ENCODE peak calls at places on chromosomes 12 and 14, in nine cellular contexts. F, A, X, N, Q, D, E, G and W are unnamed samples.

GRCh38 chr12:14554281-14555008 is 13.2 kb downstream of the PLBD1 start:
- DNase-seq in F (peak; percentile 94), A (peak; percentile 16), X (peak; percentile 78), N (no peak), Q (peak; percentile 51), D (peak; percentile 90), E (no peak), G (peak; percentile 13), W (peak; percentile 92)

GRCh38 chr14:69055125-69055524 is 76.0 kb upstream of the ACTN1 start:
- DNase-seq in F (no peak), A (no peak), X (no peak), N (no peak), Q (no peak), D (no peak), E (no peak), G (no peak), W (no peak)

GRCh38 chr12:74021937-74022336 is 515.7 kb upstream of the ATXN7L3B start:
- DNase-seq in F (peak; percentile 48), A (peak; percentile 55), X (peak; percentile 80), N (peak; percentile 6), Q (no peak), D (peak; percentile 60), E (peak; percentile 92), G (peak; percentile 68), W (peak; percentile 76)

GRCh38 chr14:89025581-89026236 is 201.3 kb downstream of the TTC8 start:
- DNase-seq in F (no peak), A (no peak), X (no peak), N (no peak), Q (no peak), D (no peak), E (no peak), G (no peak), W (peak; percentile 68)

GRCh38 chr12:85029456-85029855 is 6.6 kb downstream of the TSPAN19 start:
- DNase-seq in F (no peak), A (peak; percentile 14), X (peak; percentile 45), N (peak; percentile 32), Q (no peak), D (no peak), E (peak; percentile 61), G (peak; percentile 21), W (peak; percentile 38)

GRCh38 chr12:47752121-47752520 is 6.6 kb downstream of the RAPGEF3 start:
- DNase-seq in F (no peak), A (no peak), X (no peak), N (no peak), Q (no peak), D (no peak), E (no peak), G (no peak), W (no peak)

GRCh38 chr12:65496617-65497016 is 218.1 kb downstream of the MSRB3 start:
- DNase-seq in F (no peak), A (no peak), X (peak; percentile 41), N (no peak), Q (no peak), D (no peak), E (no peak), G (no peak), W (no peak)

GRCh38 chr12:103771466-103771865 is 69.6 kb downstream of the NT5DC3 start:
- DNase-seq in F (no peak), A (no peak), X (peak; percentile 49), N (no peak), Q (no peak), D (peak; percentile 31), E (peak; percentile 59), G (no peak), W (peak; percentile 70)

GRCh38 chr12:100718212-100718611 is 76.4 kb upstream of the ANO4 start:
- DNase-seq in F (no peak), A (no peak), X (no peak), N (no peak), Q (no peak), D (no peak), E (no peak), G (no peak), W (peak; percentile 40)

GRCh38 chr12:121038861-121039654 is at the start of gene OASL:
- DNase-seq in F (peak; percentile 69), A (peak; percentile 88), X (peak; percentile 2), N (no peak), Q (no peak), D (peak; percentile 48), E (no peak), G (no peak), W (peak; percentile 90)

GRCh38 chr14:103517172-103517566 is 5.5 kb downstream of the CKB start:
- DNase-seq in F (peak; percentile 41), A (no peak), X (peak; percentile 19), N (no peak), Q (no peak), D (no peak), E (no peak), G (no peak), W (no peak)

GRCh38 chr12:92078167-92079053 is 67.2 kb downstream of the BTG1 start:
- DNase-seq in F (no peak), A (peak; percentile 97), X (peak; percentile 53), N (no peak), Q (no peak), D (no peak), E (no peak), G (peak; percentile 12), W (no peak)

GRCh38 chr12:116525418-116526001 is 33.7 kb upstream of the MAP1LC3B2 start:
- DNase-seq in F (no peak), A (peak; percentile 89), X (peak; percentile 57), N (no peak), Q (peak; percentile 52), D (peak; percentile 89), E (no peak), G (peak; percentile 80), W (peak; percentile 91)

GRCh38 chr14:42994001-42994736 is 1387.5 kb downstream of the LRFN5 start:
- DNase-seq in F (no peak), A (no peak), X (no peak), N (no peak), Q (no peak), D (no peak), E (no peak), G (no peak), W (no peak)

GRCh38 chr12:52952082-52952801 is 3.3 kb downstream of the KRT18 start:
- DNase-seq in F (peak; percentile 77), A (no peak), X (no peak), N (no peak), Q (no peak), D (peak; percentile 92), E (no peak), G (no peak), W (peak; percentile 37)

GRCh38 chr12:108063192-108063591 is 65.9 kb upstream of the WSCD2 start:
- DNase-seq in F (no peak), A (no peak), X (no peak), N (peak; percentile 25), Q (no peak), D (no peak), E (peak; percentile 61), G (peak; percentile 35), W (peak; percentile 38)

GRCh38 chr12:10301103-10301502 is 6.6 kb upstream of the KLRD1 start:
- DNase-seq in F (no peak), A (peak; percentile 44), X (no peak), N (no peak), Q (no peak), D (no peak), E (no peak), G (no peak), W (no peak)

GRCh38 chr12:6202331-6202730 is 2.1 kb downstream of the CD9 start:
- DNase-seq in F (no peak), A (no peak), X (no peak), N (no peak), Q (no peak), D (no peak), E (no peak), G (no peak), W (no peak)

GRCh38 chr12:107759410-107759809 is 1.5 kb downstream of the PRDM4 start:
- DNase-seq in F (no peak), A (peak; percentile 89), X (peak; percentile 89), N (peak; percentile 28), Q (no peak), D (no peak), E (peak; percentile 43), G (peak; percentile 47), W (peak; percentile 65)

GRCh38 chr12:10276774-10277173 is 30.9 kb upstream of the KLRD1 start:
- DNase-seq in F (no peak), A (no peak), X (no peak), N (no peak), Q (no peak), D (no peak), E (no peak), G (no peak), W (no peak)

GRCh38 chr14:83568141-83568540 is 1961.8 kb upstream of the FLRT2 start:
- DNase-seq in F (no peak), A (no peak), X (no peak), N (no peak), Q (no peak), D (no peak), E (no peak), G (no peak), W (no peak)

GRCh38 chr14:58620011-58620410 is 17.8 kb upstream of the DACT1 start:
- DNase-seq in F (no peak), A (no peak), X (no peak), N (no peak), Q (no peak), D (no peak), E (no peak), G (no peak), W (no peak)

GRCh38 chr12:112750971-112751370 is 40.6 kb upstream of the RPH3A start:
- DNase-seq in F (no peak), A (peak; percentile 17), X (no peak), N (no peak), Q (no peak), D (no peak), E (no peak), G (no peak), W (no peak)
- H3K9me3 ChIP-seq in F (peaks cover 7% of the 10 kb centered on the region), A (no peaks in the 10 kb centered on the region), X (no peaks in the 10 kb centered on the region), N (no peaks in the 10 kb centered on the region), Q (peaks cover 3% of the 10 kb centered on the region), D (no peaks in the 10 kb centered on the region), E (no peaks in the 10 kb centered on the region), G (no peaks in the 10 kb centered on the region), W (no peaks in the 10 kb centered on the region)

GRCh38 chr14:94026173-94026885 is at the start of gene OTUB2:
- DNase-seq in F (peak; percentile 97), A (peak; percentile 100), X (peak; percentile 97), N (peak; percentile 98), Q (peak; percentile 91), D (peak; percentile 98), E (peak; percentile 98), G (peak; percentile 97), W (peak; percentile 99)
- H3K4me1 ChIP-seq in F (peaks cover 12% of the 10 kb centered on the region), A (peaks cover 25% of the 10 kb centered on the region), X (peaks cover 7% of the 10 kb centered on the region), N (peaks cover 10% of the 10 kb centered on the region), Q (no peaks in the 10 kb centered on the region), D (peaks cover 13% of the 10 kb centered on the region), E (peaks cover 27% of the 10 kb centered on the region), G (peaks cover 29% of the 10 kb centered on the region), W (peaks cover 14% of the 10 kb centered on the region)

GRCh38 chr14:61560323-61560722 is 135.0 kb upstream of the HIF1A start:
- DNase-seq in F (no peak), A (no peak), X (peak; percentile 50), N (no peak), Q (no peak), D (no peak), E (no peak), G (no peak), W (peak; percentile 55)
- H3K36me3 ChIP-seq in F (no peaks in the 10 kb centered on the region), A (no peaks in the 10 kb centered on the region), X (no peaks in the 10 kb centered on the region), N (no peaks in the 10 kb centered on the region), Q (no peaks in the 10 kb centered on the region), D (no peaks in the 10 kb centered on the region), E (no peaks in the 10 kb centered on the region), G (no peaks in the 10 kb centered on the region), W (no peaks in the 10 kb centered on the region)

GRCh38 chr12:34327671-34328070 is 305.4 kb downstream of the ALG10 start:
- DNase-seq in F (no peak), A (no peak), X (no peak), N (no peak), Q (no peak), D (no peak), E (no peak), G (no peak), W (no peak)
- H3K9me3 ChIP-seq in F (no peaks in the 10 kb centered on the region), A (peaks cover 75% of the 10 kb centered on the region), X (no peaks in the 10 kb centered on the region), N (no peaks in the 10 kb centered on the region), Q (no peaks in the 10 kb centered on the region), D (no peaks in the 10 kb centered on the region), E (peaks cover 19% of the 10 kb centered on the region), G (no peaks in the 10 kb centered on the region), W (no peaks in the 10 kb centered on the region)